ENCODE peak calls at places on chromosomes 11 and 22, in four cellular contexts. W is IMR-90, Q is H1, L is mesendoderm. O is an unnamed sample.

GRCh38 chr11:30258679-30259078 is 27.9 kb downstream of the FSHB start:
- DNase-seq in L (no peak), W (no peak), Q (no peak), O (no peak)

GRCh38 chr22:49664371-49664881 is 163.2 kb downstream of the BRD1 start:
- DNase-seq in L (no peak), W (no peak), Q (no peak), O (peak; percentile 21)

GRCh38 chr11:126874831-126875230 is 125.7 kb downstream of the KIRREL3 start:
- DNase-seq in Q (no peak), W (no peak), L (peak; percentile 37), O (peak; percentile 46)

GRCh38 chr11:23730307-23730998 is 766.4 kb upstream of the LUZP2 start:
- DNase-seq in Q (no peak), L (no peak), W (no peak), O (peak; percentile 41)

GRCh38 chr11:24386551-24387404 is 110.1 kb upstream of the LUZP2 start:
- DNase-seq in Q (peak; percentile 10), W (peak; percentile 68), L (peak; percentile 82), O (no peak)

GRCh38 chr11:104782377-104782754 is 115.9 kb downstream of the CASP12 start:
- DNase-seq in L (no peak), Q (no peak), W (no peak), O (peak; percentile 32)

GRCh38 chr22:23404689-23405365 is 175.3 kb downstream of the IGLL1 start:
- DNase-seq in Q (no peak), L (peak; percentile 75), W (peak; percentile 40), O (peak; percentile 39)

GRCh38 chr11:10909141-10909883 is 51.5 kb upstream of the ZBED5 start:
- DNase-seq in Q (no peak), L (no peak), W (peak; percentile 42), O (no peak)

GRCh38 chr22:30996462-30996861 is 27.4 kb downstream of the TUG1 start:
- DNase-seq in Q (no peak), W (no peak), L (no peak), O (no peak)

GRCh38 chr11:65497141-65498041 is 1.5 kb upstream of the MALAT1 start:
- DNase-seq in L (peak; percentile 99), Q (peak; percentile 97), W (peak; percentile 97), O (peak; percentile 99)

GRCh38 chr11:67400942-67401494 is 640 bp downstream of the PPP1CA start:
- DNase-seq in Q (no peak), L (no peak), W (no peak), O (no peak)

GRCh38 chr11:64003807-64004589 is 17.8 kb downstream of the OTUB1 start:
- DNase-seq in W (no peak), L (no peak), Q (no peak), O (no peak)

GRCh38 chr22:37904572-37905533 is 1.2 kb upstream of the MICALL1 start:
- DNase-seq in W (peak; percentile 99), L (peak; percentile 97), Q (no peak), O (peak; percentile 58)

GRCh38 chr11:72631806-72632731 is 42.2 kb downstream of the PDE2A start:
- DNase-seq in W (no peak), L (no peak), Q (no peak), O (no peak)

DNA sequence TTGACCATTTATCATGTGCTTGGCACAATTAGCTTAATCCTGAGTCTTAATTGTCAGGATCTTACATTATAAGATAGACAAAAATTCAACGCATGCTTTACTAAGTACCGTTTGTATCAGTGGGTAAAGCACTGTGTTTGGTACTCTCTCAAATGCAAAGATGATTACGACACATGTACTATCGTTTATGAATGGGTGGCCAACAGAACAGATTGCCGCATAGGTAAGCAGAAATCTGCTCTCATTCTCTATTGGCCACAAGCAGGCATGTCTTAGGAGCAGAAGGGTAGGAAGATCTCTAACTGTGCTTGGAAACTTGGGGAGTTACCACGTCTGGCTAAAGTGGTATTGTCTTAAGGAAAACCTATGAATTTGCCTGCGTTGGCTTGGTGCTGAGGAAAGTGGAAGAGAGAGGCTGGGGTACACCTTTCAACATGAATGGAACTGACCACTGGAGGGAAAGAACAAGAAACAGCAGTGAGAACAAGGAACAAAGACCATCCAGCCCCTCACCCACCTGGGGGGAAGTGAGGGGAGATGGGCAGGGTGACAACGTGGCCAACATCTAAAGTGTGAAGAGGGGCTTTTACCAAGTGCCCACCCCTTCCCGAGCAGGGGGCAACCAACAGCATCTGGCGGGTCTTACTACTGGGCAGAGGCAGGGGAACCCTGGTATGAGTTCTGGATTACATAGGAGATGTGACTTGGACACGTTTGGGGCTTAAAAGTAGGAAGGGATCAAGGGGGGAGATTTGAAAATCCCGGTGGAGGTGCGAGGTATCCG is 1.0 kb upstream of the TUBA8 start:
- DNase-seq in Q (no peak), W (no peak), L (no peak), O (no peak)
- H4K5ac ChIP-seq in Q (no peak overlapping the region), W (no peak overlapping the region), L (no peak overlapping the region), O (no peak overlapping the region)

GRCh38 chr11:4086584-4087353 is 7.8 kb upstream of the RRM1 start:
- DNase-seq in Q (no peak), L (no peak), W (no peak), O (no peak)

GRCh38 chr11:4083198-4083597 is 11.4 kb upstream of the RRM1 start:
- DNase-seq in Q (no peak), L (no peak), W (no peak), O (no peak)

GRCh38 chr11:4084406-4084805 is 10.2 kb upstream of the RRM1 start:
- DNase-seq in L (no peak), W (no peak), Q (no peak), O (no peak)

GRCh38 chr11:4087551-4087950 is 7.0 kb upstream of the RRM1 start:
- DNase-seq in L (peak; percentile 64), W (peak; percentile 29), Q (no peak), O (no peak)

DNA sequence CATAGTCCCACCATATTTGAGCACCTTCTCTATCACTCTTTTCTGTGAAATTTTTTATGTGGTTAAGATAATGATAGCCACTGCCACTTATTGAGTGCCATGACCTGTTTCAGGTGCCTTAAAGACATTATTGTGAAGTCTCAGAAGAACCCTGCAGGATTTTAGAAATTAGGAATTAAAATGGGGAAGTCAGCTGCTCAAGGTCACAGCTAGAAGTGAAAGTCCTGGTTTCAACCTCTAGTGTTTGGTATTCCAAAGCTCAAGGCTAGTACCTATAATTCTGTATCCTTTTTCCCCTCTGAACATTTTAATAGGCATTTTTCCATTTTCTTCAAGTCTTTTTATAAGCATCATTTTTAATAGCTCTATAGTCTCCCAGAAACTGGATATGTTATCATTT is 9.0 kb upstream of the RRM1 start:
- DNase-seq in Q (no peak), W (no peak), L (no peak), O (no peak)
- H4K5ac ChIP-seq in Q (no peak overlapping the region), W (no peak overlapping the region), L (no peak overlapping the region), O (no peak overlapping the region)

GRCh38 chr22:29926057-29926456 is 43.1 kb downstream of the MTMR3 start:
- DNase-seq in L (no peak), Q (no peak), W (no peak), O (no peak)

GRCh38 chr22:29925402-29925801 is 42.4 kb downstream of the MTMR3 start:
- DNase-seq in W (no peak), Q (no peak), L (no peak), O (no peak)
- H4K5ac ChIP-seq in W (no peak overlapping the region), Q (no peak overlapping the region), L (no peak overlapping the region), O (no peak overlapping the region)

GRCh38 chr22:27885977-27886842 is 32.8 kb downstream of the PITPNB start:
- DNase-seq in Q (no peak), W (peak; percentile 98), L (peak; percentile 79), O (no peak)
- H4K5ac ChIP-seq in Q (no peak overlapping the region), W (peak overlapping the region; percentile 100), L (no peak overlapping the region), O (no peak overlapping the region)

DNA sequence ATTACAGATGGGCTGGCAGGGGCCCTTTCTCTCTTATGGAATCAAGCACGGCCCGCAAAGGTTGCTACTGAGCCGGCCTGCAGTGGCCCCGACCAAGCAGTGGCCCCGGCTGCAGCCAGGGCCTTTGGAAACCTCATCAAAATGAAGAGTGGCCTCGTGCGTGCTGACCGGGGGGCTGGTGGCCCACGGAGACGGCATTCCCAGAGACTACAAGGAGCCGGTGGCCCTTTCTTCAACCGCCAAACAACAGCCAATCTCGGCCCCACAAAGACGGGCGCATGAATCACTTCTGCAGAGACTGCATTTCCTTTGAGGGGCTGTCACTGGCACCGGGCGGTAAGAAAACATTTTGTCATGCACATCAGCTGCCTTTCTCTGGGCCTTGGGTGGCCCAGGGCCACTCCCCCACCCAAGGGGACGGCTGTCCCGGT is 43.1 kb upstream of the FGF3 start:
- DNase-seq in W (no peak), Q (no peak), L (no peak), O (no peak)
- H4K5ac ChIP-seq in W (no peak overlapping the region), Q (no peak overlapping the region), L (no peak overlapping the region), O (no peak overlapping the region)

GRCh38 chr11:17414317-17414737 is 25.9 kb upstream of the KCNJ11 start:
- DNase-seq in L (no peak), W (no peak), Q (no peak), O (no peak)
- H4K5ac ChIP-seq in L (no peak overlapping the region), W (no peak overlapping the region), Q (no peak overlapping the region), O (no peak overlapping the region)

GRCh38 chr11:120634706-120635105 is 123.2 kb downstream of the GRIK4 start:
- DNase-seq in W (no peak), L (no peak), Q (no peak), O (no peak)

GRCh38 chr11:120633630-120634374 is 122.3 kb downstream of the GRIK4 start:
- DNase-seq in W (no peak), L (peak; percentile 85), Q (no peak), O (no peak)

GRCh38 chr11:120630100-120630499 is 118.6 kb downstream of the GRIK4 start:
- DNase-seq in Q (no peak), W (no peak), L (no peak), O (no peak)

GRCh38 chr11:120629407-120629806 is 117.9 kb downstream of the GRIK4 start:
- DNase-seq in W (no peak), L (no peak), Q (no peak), O (peak; percentile 74)

DNA sequence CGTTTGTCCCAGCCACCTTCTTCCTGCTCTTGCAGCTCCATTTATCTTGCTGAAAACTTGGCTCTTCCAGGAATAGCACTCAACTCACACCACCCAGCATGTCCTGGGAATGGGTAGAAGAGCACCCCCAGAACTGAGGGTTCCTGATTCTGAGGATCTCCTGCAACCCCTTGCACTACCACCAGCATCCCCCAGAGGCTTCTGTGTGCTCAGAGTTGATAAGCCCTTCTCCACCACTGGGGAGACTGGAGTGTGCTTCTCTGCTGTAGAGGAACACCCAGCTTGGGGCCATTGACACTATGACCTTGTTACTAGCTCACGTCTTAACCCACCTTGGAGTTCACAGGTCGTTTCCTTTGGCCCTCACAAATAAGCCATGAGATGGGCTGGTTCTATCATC is 121.0 kb downstream of the GRIK4 start:
- DNase-seq in L (peak; percentile 68), Q (no peak), W (no peak), O (no peak)
- H4K5ac ChIP-seq in L (no peak overlapping the region), Q (no peak overlapping the region), W (no peak overlapping the region), O (no peak overlapping the region)

O was measured in H9.